ENCODE peak calls at places on chromosomes 7 and 10, in five cellular contexts. P is A549, Q is AG09309, I is K562, X is astrocyte of the spinal cord. A is an unnamed sample.

GRCh38 chr10:131065673-131066331 is 245.7 kb downstream of the TCERG1L start:
- DNase-seq in I (no peak), P (no peak), X (no peak), Q (no peak), A (no peak)

GRCh38 chr10:26911811-26912461 is 51.2 kb upstream of the ABI1 start:
- DNase-seq in P (no peak), Q (no peak), I (no peak), X (no peak), A (no peak)

GRCh38 chr10:72612203-72612826 is 13.6 kb downstream of the MICU1 start:
- DNase-seq in I (no peak), Q (no peak), P (no peak), X (no peak), A (no peak)

GRCh38 chr10:79073784-79074432 is 5.1 kb downstream of the ZMIZ1 start:
- DNase-seq in Q (no peak), P (no peak), I (no peak), X (peak; percentile 50), A (no peak)

GRCh38 chr7:102466097-102466496 is 1.3 kb downstream of the LRWD1 start:
- DNase-seq in X (no peak), I (no peak), Q (no peak), P (no peak), A (no peak)

GRCh38 chr7:20219446-20220292 is 2.5 kb upstream of the MACC1 start:
- DNase-seq in P (peak; percentile 39), Q (peak; percentile 53), I (peak; percentile 84), X (peak; percentile 96), A (peak; percentile 72)

GRCh38 chr7:92797284-92797683 is 39.1 kb downstream of the CDK6 start:
- DNase-seq in Q (no peak), X (peak; percentile 45), I (no peak), P (no peak), A (no peak)

GRCh38 chr7:122546496-122546895 is 152.4 kb downstream of the RNF133 start:
- DNase-seq in Q (no peak), P (no peak), I (no peak), X (no peak), A (no peak)

GRCh38 chr10:114852197-114852596 is 30.6 kb downstream of the FHIP2A start:
- DNase-seq in I (no peak), X (no peak), P (no peak), Q (no peak), A (no peak)

GRCh38 chr7:8536431-8536830 is 103.0 kb downstream of the NXPH1 start:
- DNase-seq in I (no peak), P (no peak), Q (no peak), X (no peak), A (no peak)

GRCh38 chr10:49549640-49550346 is 10.9 kb upstream of the ERCC6 start:
- DNase-seq in Q (no peak), X (no peak), P (no peak), I (no peak), A (no peak)

GRCh38 chr10:6647811-6648526 is 67.9 kb upstream of the PRKCQ start:
- DNase-seq in P (peak; percentile 52), X (no peak), Q (no peak), I (peak; percentile 69), A (no peak)

GRCh38 chr7:139560678-139561077 is 37.2 kb downstream of the CLEC2L start:
- DNase-seq in X (no peak), P (no peak), Q (no peak), I (peak; percentile 51), A (no peak)

GRCh38 chr10:88386878-88387773 is 196.0 kb downstream of the RNLS start:
- DNase-seq in P (peak; percentile 73), X (peak; percentile 85), Q (no peak), I (no peak), A (peak; percentile 79)

GRCh38 chr7:155380221-155380861 is 77.6 kb upstream of the EN2 start:
- DNase-seq in P (peak; percentile 77), Q (peak; percentile 14), X (peak; percentile 49), I (peak; percentile 97), A (no peak)

GRCh38 chr10:127999291-127999690 is 92.4 kb downstream of the PTPRE start:
- DNase-seq in P (no peak), I (no peak), X (no peak), Q (no peak), A (no peak)

DNA sequence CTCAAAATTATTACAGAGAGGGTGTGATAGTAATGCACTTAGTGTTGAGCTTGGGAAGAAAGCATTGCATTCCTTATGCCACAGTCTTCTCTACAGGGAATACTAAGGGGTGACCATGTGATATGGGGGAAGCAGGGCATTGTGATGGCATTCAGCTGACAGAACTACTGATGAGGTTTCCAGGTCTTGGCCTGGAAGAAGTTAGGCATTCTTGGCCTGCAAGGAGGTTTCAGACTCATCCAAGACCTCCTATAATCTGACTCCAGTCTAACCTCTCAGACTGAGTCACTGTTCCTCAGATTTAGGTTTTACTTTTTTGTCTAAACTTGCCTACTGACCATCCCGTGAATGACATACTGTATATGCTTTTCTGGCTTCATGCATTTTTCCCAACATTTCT is 7.9 kb downstream of the STMP1 start:
- DNase-seq in X (peak; percentile 63), Q (no peak), I (no peak), P (no peak), A (no peak)
- TF ChIP-seq CTCF in X (no peak), Q (no peak), I (no peak), P (no peak), A (no peak)

GRCh38 chr7:27112361-27112760 is 9.9 kb upstream of the HOXA2 start:
- DNase-seq in Q (no peak), X (peak; percentile 38), I (no peak), P (no peak), A (no peak)

GRCh38 chr7:27110977-27111752 is 8.7 kb upstream of the HOXA2 start:
- DNase-seq in P (peak; percentile 73), Q (no peak), X (peak; percentile 93), I (no peak), A (no peak)

GRCh38 chr7:27111753-27112277 is 9.3 kb upstream of the HOXA2 start:
- DNase-seq in I (no peak), X (no peak), Q (no peak), P (no peak), A (no peak)

GRCh38 chr7:27113991-27114866 is 11.7 kb upstream of the HOXA2 start:
- DNase-seq in P (peak; percentile 80), Q (no peak), X (peak; percentile 88), I (peak; percentile 26), A (no peak)

GRCh38 chr7:27112960-27113949 is 10.8 kb upstream of the HOXA2 start:
- DNase-seq in I (no peak), Q (no peak), P (peak; percentile 90), X (peak; percentile 91), A (no peak)
- H3K4me3 ChIP-seq in I (no peak overlapping the region), Q (no peak overlapping the region), P (peak overlapping the region; percentile 72), X (peak overlapping the region; percentile 89), A (peak overlapping the region; percentile 74)

DNA sequence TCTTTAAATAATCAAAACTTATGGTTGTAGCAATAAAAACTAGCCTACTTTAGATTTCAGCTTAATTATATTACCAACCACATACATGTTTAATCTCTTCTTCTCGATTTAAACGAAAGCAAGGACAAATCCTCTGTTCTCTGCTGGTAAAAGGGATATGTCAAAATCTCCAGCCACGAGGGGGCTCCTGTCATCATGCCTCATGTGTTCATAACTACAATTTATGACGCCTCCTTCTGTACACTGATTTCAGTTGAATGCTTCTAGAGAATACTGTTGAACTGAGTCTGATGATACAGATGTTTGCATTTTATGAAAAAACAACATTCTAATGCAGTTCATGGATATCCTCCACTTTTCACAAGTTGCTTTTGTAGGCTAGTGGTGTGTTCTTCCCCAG is 220.0 kb upstream of the DPP6 start:
- DNase-seq in I (no peak), X (no peak), P (no peak), Q (no peak), A (no peak)
- TF ChIP-seq CTCF in I (peak; percentile 43), X (no peak), P (no peak), Q (no peak), A (no peak)

DNA sequence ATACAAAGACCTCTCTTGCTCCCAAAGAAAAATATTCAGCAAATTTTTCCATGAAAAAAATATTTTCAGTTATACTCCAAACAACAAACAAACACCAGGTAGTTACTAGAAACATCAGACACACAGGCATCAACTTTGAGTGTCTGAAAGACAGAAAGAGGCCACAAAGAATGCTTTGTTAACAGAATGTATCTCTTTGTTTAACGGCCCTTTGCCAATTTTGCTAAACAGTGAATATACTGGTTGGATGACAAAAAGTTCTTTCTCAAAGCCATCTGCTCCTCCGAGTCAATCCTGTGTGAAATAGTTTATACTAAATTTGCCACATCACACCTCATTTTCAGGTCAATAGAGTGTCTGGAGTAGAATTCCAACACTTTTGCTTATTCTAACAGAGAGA is 216.7 kb upstream of the PHF14 start:
- DNase-seq in Q (no peak), I (no peak), X (no peak), P (no peak), A (no peak)
- H3K4me3 ChIP-seq in Q (no peak overlapping the region), I (no peak overlapping the region), X (no peak overlapping the region), P (no peak overlapping the region), A (no peak overlapping the region)